ENCODE peak calls at places on chromosomes 3 and 15, in nine cellular contexts. Z, A, Y, S, V, O, X, T and P are unnamed samples.

GRCh38 chr15:44659041-44659440 is 4.4 kb downstream of the SPG11 start:
- DNase-seq in V (no peak), Z (no peak), X (no peak), Y (no peak), O (no peak), T (no peak), A (no peak), S (no peak), P (no peak)

GRCh38 chr3:66397745-66398144 is 103.1 kb downstream of the LRIG1 start:
- DNase-seq in S (peak), O (no peak), T (no peak), A (no peak), Y (no peak), Z (no peak), V (no peak), X (no peak), P (no peak)

GRCh38 chr15:92226020-92226612 is 167.6 kb upstream of the ST8SIA2 start:
- DNase-seq in T (no peak), S (no peak), Z (no peak), Y (no peak), X (no peak), O (no peak), A (peak), V (peak), P (no peak)

GRCh38 chr15:48754011-48754410 is 56.9 kb downstream of the CEP152 start:
- DNase-seq in T (no peak), S (no peak), V (no peak), O (no peak), Z (no peak), Y (no peak), A (no peak), X (no peak), P (no peak)

GRCh38 chr15:41928100-41928499 is 34.2 kb upstream of the SPTBN5 start:
- DNase-seq in A (no peak), T (no peak), V (no peak), X (no peak), Y (no peak), S (no peak), Z (no peak), O (no peak), P (no peak)

GRCh38 chr3:13045904-13046568 is 27.2 kb downstream of the IQSEC1 start:
- DNase-seq in O (no peak), S (no peak), A (no peak), T (no peak), V (peak), X (no peak), Z (no peak), Y (no peak), P (peak)

GRCh38 chr3:119257654-119258410 is 17.2 kb upstream of the B4GALT4 start:
- DNase-seq in V (peak), S (peak), O (no peak), T (no peak), X (no peak), A (no peak), Y (no peak), Z (no peak), P (no peak)

GRCh38 chr3:69761896-69762789 is 22.9 kb downstream of the MITF start:
- DNase-seq in T (no peak), Y (peak), V (no peak), X (no peak), O (no peak), Z (no peak), A (no peak), S (peak), P (no peak)

GRCh38 chr15:88397506-88397905 is 69.7 kb downstream of the MRPL46 start:
- DNase-seq in T (no peak), Y (no peak), X (no peak), Z (no peak), S (no peak), A (no peak), V (no peak), O (no peak), P (no peak)

GRCh38 chr15:84840741-84841429 is 23.7 kb downstream of the ALPK3 start:
- DNase-seq in Y (no peak), T (no peak), V (no peak), X (peak), Z (no peak), A (peak), S (peak), O (no peak), P (no peak)

GRCh38 chr3:10352146-10352911 is 31.4 kb upstream of the SEC13 start:
- DNase-seq in V (no peak), X (no peak), Y (peak), Z (no peak), S (peak), T (no peak), O (no peak), A (no peak), P (no peak)

GRCh38 chr3:51581529-51581928 is 43.0 kb downstream of the RAD54L2 start:
- DNase-seq in S (no peak), O (no peak), V (peak), X (no peak), T (no peak), A (peak), Z (no peak), Y (peak), P (no peak)

GRCh38 chr3:195010551-195011100 is 260.3 kb downstream of the XXYLT1 start:
- DNase-seq in Y (no peak), X (no peak), T (no peak), A (no peak), O (no peak), S (no peak), Z (no peak), V (no peak), P (no peak)

GRCh38 chr15:84570164-84570692 is 30.6 kb upstream of the ZSCAN2 start:
- DNase-seq in A (peak), Y (peak), V (no peak), Z (peak), T (peak), O (peak), S (peak), X (peak), P (peak)

GRCh38 chr3:60366491-60366890 is 884.8 kb downstream of the FHIT start:
- DNase-seq in O (no peak), Y (no peak), T (no peak), S (no peak), Z (no peak), A (no peak), V (no peak), X (no peak), P (no peak)

GRCh38 chr3:123155471-123156011 is 46.2 kb upstream of the SEC22A start:
- DNase-seq in O (no peak), T (no peak), X (no peak), V (no peak), Z (no peak), A (peak), Y (no peak), S (no peak), P (no peak)

GRCh38 chr3:64411101-64411500 is 185.8 kb upstream of the PRICKLE2 start:
- DNase-seq in Y (no peak), S (no peak), V (no peak), T (no peak), O (no peak), X (no peak), Z (no peak), A (no peak), P (no peak)

GRCh38 chr15:75928680-75929608 is 25.3 kb downstream of the FBXO22 start:
- DNase-seq in X (no peak), Z (no peak), T (no peak), O (no peak), V (peak), S (peak), Y (peak), A (peak), P (no peak)

GRCh38 chr15:58115692-58116091 is 22.5 kb upstream of the AQP9 start:
- DNase-seq in S (no peak), X (no peak), Y (peak), O (no peak), T (no peak), V (no peak), A (no peak), Z (no peak), P (no peak)

GRCh38 chr15:45185069-45185779 is 2.5 kb downstream of the SHF start:
- DNase-seq in O (no peak), Y (no peak), T (no peak), Z (no peak), A (no peak), X (no peak), V (no peak), S (no peak), P (no peak)

GRCh38 chr15:73368301-73369072 is at the start of gene HCN4:
- DNase-seq in S (no peak), V (no peak), T (no peak), Z (no peak), Y (peak), O (no peak), X (peak), A (peak), P (no peak)

GRCh38 chr3:123258359-123258758 is 56.6 kb downstream of the SEC22A start:
- DNase-seq in V (no peak), Y (no peak), O (no peak), Z (no peak), A (no peak), X (no peak), T (no peak), S (no peak), P (no peak)

GRCh38 chr3:195895078-195895899 is 13.1 kb downstream of the TNK2 start:
- DNase-seq in Z (no peak), V (peak), X (peak), T (peak), O (peak), A (peak), S (peak), Y (peak), P (peak)

GRCh38 chr3:188082040-188082439 is 71.9 kb upstream of the LPP start:
- DNase-seq in O (no peak), T (no peak), A (no peak), Y (no peak), Z (no peak), S (peak), X (no peak), V (no peak), P (no peak)

GRCh38 chr3:115961390-115961789 is 338.1 kb downstream of the GAP43 start:
- DNase-seq in V (no peak), S (no peak), Z (no peak), O (no peak), T (no peak), X (no peak), A (peak), Y (peak), P (no peak)

GRCh38 chr3:48408823-48409281 is 21.0 kb downstream of the PLXNB1 start:
- DNase-seq in X (peak), V (peak), Z (no peak), S (no peak), O (no peak), T (no peak), Y (no peak), A (peak), P (no peak)

GRCh38 chr3:143119009-143119914 is at the start of gene CHST2:
- DNase-seq in O (peak), A (peak), X (peak), Z (peak), T (peak), S (peak), V (peak), Y (peak), P (peak)